ENCODE peak calls at places on chromosomes 2 and 18, in six cellular contexts. K is psoas muscle; E is activated CD4-positive, alpha-beta memory T cell treated with anti-CD3 and anti-CD28 coated beads for 36 hours; O is WTC11; H is AG04450; C is NT2/D1. A is an unnamed sample.

GRCh38 chr2:161990741-161991140 is 83.3 kb downstream of the DPP4 start:
- DNase-seq in K (no peak), E (no peak), O (no peak), H (peak), C (no peak), A (no peak)

GRCh38 chr2:12169060-12169406 is 422.6 kb downstream of the LPIN1 start:
- DNase-seq in K (peak), E (no peak), O (no peak), H (no peak), C (no peak), A (no peak)

GRCh38 chr2:188813315-188813714 is 160.9 kb upstream of the COL3A1 start:
- DNase-seq in K (no peak), E (no peak), O (no peak), H (no peak), C (no peak), A (no peak)

GRCh38 chr18:13539843-13540535 is 186.4 kb downstream of the FAM210A start:
- DNase-seq in K (no peak), E (no peak), O (no peak), H (no peak), C (no peak), A (no peak)

GRCh38 chr2:187369471-187369870 is 78.6 kb downstream of the CALCRL start:
- DNase-seq in K (no peak), E (no peak), O (no peak), H (no peak), C (no peak), A (no peak)

GRCh38 chr2:176642074-176642473 is 372.8 kb downstream of the MTX2 start:
- DNase-seq in K (no peak), E (no peak), O (no peak), H (no peak), C (no peak), A (no peak)

GRCh38 chr18:58953627-58954026 is 89.0 kb downstream of the ZNF532 start:
- DNase-seq in K (no peak), E (no peak), O (no peak), H (no peak), C (no peak), A (no peak)

GRCh38 chr18:58593930-58594329 is 35.0 kb downstream of the ALPK2 start:
- DNase-seq in K (no peak), E (no peak), O (no peak), H (no peak), C (no peak), A (no peak)

GRCh38 chr2:20992201-20992711 is 51.6 kb downstream of the APOB start:
- DNase-seq in K (no peak), E (no peak), O (no peak), H (no peak), C (peak), A (no peak)

GRCh38 chr18:78151948-78152725 is 827.5 kb upstream of the SALL3 start:
- DNase-seq in K (no peak), E (no peak), O (no peak), H (no peak), C (no peak), A (no peak)

GRCh38 chr18:75167137-75167536 is 41.8 kb downstream of the PTGR3 start:
- DNase-seq in K (no peak), E (no peak), O (no peak), H (no peak), C (no peak), A (no peak)

GRCh38 chr2:231640646-231641111 is 48.0 kb downstream of the TEX44 start:
- DNase-seq in K (peak), E (no peak), O (no peak), H (no peak), C (no peak), A (no peak)

GRCh38 chr2:97857553-97857952 is 138.2 kb downstream of the TMEM131 start:
- DNase-seq in K (no peak), E (no peak), O (no peak), H (no peak), C (no peak), A (no peak)

GRCh38 chr2:17759805-17760204 is 5.9 kb downstream of the GEN1 start:
- DNase-seq in K (no peak), E (no peak), O (no peak), H (no peak), C (no peak), A (no peak)

GRCh38 chr2:36373149-36373880 is 17.7 kb downstream of the CRIM1 start:
- DNase-seq in K (no peak), E (no peak), O (no peak), H (no peak), C (no peak), A (no peak)

GRCh38 chr2:151338115-151338514 is 19.3 kb upstream of the TNFAIP6 start:
- DNase-seq in K (no peak), E (no peak), O (no peak), H (no peak), C (no peak), A (no peak)

GRCh38 chr2:102792538-102793208 is 30.8 kb downstream of the TMEM182 start:
- DNase-seq in K (no peak), E (no peak), O (no peak), H (no peak), C (no peak), A (no peak)

A was measured in pons.